ENCODE peak calls at places on chromosomes 3 and 15, in seven cellular contexts. Y, D, Q, V, O, R and U are unnamed samples.

GRCh38 chr15:69951511-69952209 is 146.1 kb downstream of the TLE3 start:
- DNase-seq in Y (no peak), D (peak; percentile 18), Q (no peak), V (no peak), O (no peak), R (no peak), U (no peak)

GRCh38 chr15:68056097-68056865 is 2.2 kb downstream of the PIAS1 start:
- DNase-seq in Y (no peak), D (no peak), Q (no peak), V (no peak), O (no peak), R (peak; percentile 21), U (no peak)

GRCh38 chr3:157086053-157086761 is 73.7 kb downstream of the CCNL1 start:
- DNase-seq in Y (no peak), D (no peak), Q (no peak), V (no peak), O (no peak), R (no peak), U (no peak)

GRCh38 chr3:14774431-14774830 is 44.3 kb upstream of the FGD5 start:
- DNase-seq in Y (no peak), D (no peak), Q (no peak), V (peak; percentile 6), O (no peak), R (no peak), U (no peak)

GRCh38 chr3:127483902-127484591 is 106.5 kb downstream of the TPRA1 start:
- DNase-seq in Y (no peak), D (no peak), Q (no peak), V (no peak), O (peak; percentile 52), R (no peak), U (no peak)

GRCh38 chr3:70855139-70855538 is 542.7 kb upstream of the MDFIC2 start:
- DNase-seq in Y (no peak), D (peak; percentile 55), Q (no peak), V (no peak), O (no peak), R (no peak), U (no peak)

GRCh38 chr3:72744330-72744729 is 103.9 kb downstream of the SHQ1 start:
- DNase-seq in Y (no peak), D (no peak), Q (no peak), V (no peak), O (no peak), R (no peak), U (no peak)

GRCh38 chr3:142549986-142550385 is 28.5 kb downstream of the ATR start:
- DNase-seq in Y (no peak), D (no peak), Q (no peak), V (no peak), O (no peak), R (no peak), U (no peak)

GRCh38 chr15:90839187-90840071 is 29.0 kb upstream of the FURIN start:
- DNase-seq in Y (no peak), D (no peak), Q (peak; percentile 51), V (peak; percentile 56), O (no peak), R (peak; percentile 79), U (no peak)

GRCh38 chr3:159672728-159673471 is 315.7 kb upstream of the IL12A start:
- DNase-seq in Y (no peak), D (no peak), Q (no peak), V (no peak), O (no peak), R (peak; percentile 19), U (no peak)
- TF ChIP-seq CTCF in Y (no peak), D (no peak), Q (no peak), V (no peak), O (no peak), R (peak; percentile 23), U (no peak)

DNA sequence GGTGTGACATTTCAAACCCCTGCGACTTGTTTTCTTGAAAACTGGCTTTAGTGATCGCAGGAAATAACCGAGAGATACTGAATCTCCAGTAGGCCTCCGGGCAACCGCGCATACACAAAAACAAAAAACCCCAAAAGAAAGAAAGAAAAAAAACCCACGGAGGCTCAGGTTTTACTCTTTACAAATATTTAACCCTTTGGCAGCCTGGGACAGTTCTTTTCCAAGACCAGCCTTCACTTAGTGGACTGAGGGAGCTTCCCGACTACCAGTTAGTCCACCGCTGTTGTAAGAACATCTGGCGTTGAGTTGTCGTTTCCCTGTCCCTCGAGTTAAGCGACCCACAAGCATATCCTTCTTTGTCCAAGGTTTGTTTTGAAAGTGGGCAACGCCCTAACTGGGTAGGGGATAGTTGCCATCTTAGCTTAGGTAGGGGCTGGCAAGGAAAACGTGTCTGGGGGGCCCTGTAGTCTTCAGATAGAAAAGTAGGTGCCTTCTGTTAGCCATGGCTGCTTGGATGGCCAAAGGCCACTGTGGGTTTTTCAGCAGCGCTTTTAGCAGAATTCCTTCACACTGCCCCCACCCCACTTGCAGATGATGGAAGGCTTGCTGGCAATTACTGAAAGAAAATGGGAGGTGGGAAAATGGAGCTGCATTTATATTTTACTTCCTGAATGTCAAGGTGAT is 6.9 kb downstream of the ISL2 start:
- DNase-seq in Y (no peak), D (no peak), Q (no peak), V (no peak), O (no peak), R (peak; percentile 30), U (no peak)
- H3K27me3 ChIP-seq in Y (peaks cover 73% of the 10 kb centered on the region), D (peaks cover 76% of the 10 kb centered on the region), Q (peaks cover 14% of the 10 kb centered on the region), V (no peaks in the 10 kb centered on the region), O (peaks cover 3% of the 10 kb centered on the region), R (peaks cover 100% of the 10 kb centered on the region), U (peaks cover 99% of the 10 kb centered on the region)

GRCh38 chr3:176155012-176155411 is 1042.3 kb downstream of the TBL1XR1 start:
- DNase-seq in Y (no peak), D (no peak), Q (no peak), V (no peak), O (no peak), R (no peak), U (no peak)

GRCh38 chr3:176160997-176161396 is 1036.3 kb downstream of the TBL1XR1 start:
- DNase-seq in Y (no peak), D (no peak), Q (no peak), V (no peak), O (no peak), R (no peak), U (no peak)

GRCh38 chr3:176159796-176160195 is 1037.5 kb downstream of the TBL1XR1 start:
- DNase-seq in Y (no peak), D (no peak), Q (no peak), V (no peak), O (no peak), R (no peak), U (no peak)
- H3K9me3 ChIP-seq in Y (peaks cover 3% of the 10 kb centered on the region), D (no peaks in the 10 kb centered on the region), Q (peaks cover 5% of the 10 kb centered on the region), V (no peaks in the 10 kb centered on the region), O (no peaks in the 10 kb centered on the region), R (no peaks in the 10 kb centered on the region), U (peaks cover 4% of the 10 kb centered on the region)

DNA sequence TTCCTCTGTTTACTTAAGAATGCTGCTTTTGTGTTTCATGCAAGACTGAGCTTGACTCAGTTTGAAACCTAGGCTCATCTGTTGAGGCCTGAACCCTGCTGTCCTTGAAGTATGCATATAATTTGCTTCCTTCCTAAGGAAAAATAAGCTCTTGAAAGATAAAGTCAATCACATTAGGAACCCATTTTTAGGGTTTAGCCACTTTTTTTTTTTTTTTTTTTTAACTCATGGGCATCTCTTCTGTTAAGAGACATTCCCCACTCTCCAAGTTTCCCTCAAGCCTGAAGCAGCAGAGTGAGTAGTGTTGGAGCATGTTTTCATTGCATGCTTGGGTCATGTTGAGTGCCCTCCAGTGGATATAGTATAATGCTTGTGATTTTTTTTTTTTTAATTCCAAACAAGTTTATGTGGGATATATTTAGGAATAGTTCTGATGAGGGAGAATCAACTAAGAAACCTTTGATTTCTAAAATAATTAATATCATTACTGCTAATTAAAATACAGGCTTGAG is 3.6 kb downstream of the CTNNB1 start:
- DNase-seq in Y (no peak), D (peak; percentile 70), Q (no peak), V (no peak), O (no peak), R (peak; percentile 32), U (no peak)
- TF ChIP-seq CTCF in Y (peak; percentile 36), D (peak; percentile 45), Q (no peak), V (no peak), O (peak; percentile 31), R (peak; percentile 49), U (no peak)